ENCODE peak calls at places on chromosomes 2 and 18, in nine cellular contexts. D is PC-3, Q is HL-60, S is sigmoid colon, C is astrocyte, G is AG10803, P is bronchial epithelial cell, E is keratinocyte, K is choroid plexus epithelial cell. J is an unnamed sample.

GRCh38 chr2:85733121-85733960 is 20.4 kb upstream of the ATOH8 start:
- DNase-seq in G (peak; percentile 45), Q (no peak), P (no peak), D (no peak), S (peak; percentile 60), E (no peak), K (no peak), C (no peak), J (peak; percentile 41)

GRCh38 chr18:78407456-78407823 is 572.2 kb upstream of the SALL3 start:
- DNase-seq in D (no peak), G (no peak), Q (no peak), C (no peak), K (no peak), P (no peak), S (no peak), E (no peak), J (no peak)

GRCh38 chr2:44120428-44120827 is 48.2 kb upstream of the PPM1B start:
- DNase-seq in E (peak; percentile 26), D (peak; percentile 86), C (peak; percentile 88), K (peak; percentile 90), G (peak; percentile 91), S (no peak), Q (peak; percentile 67), P (peak; percentile 83), J (peak; percentile 90)

GRCh38 chr2:23419171-23420090 is 34.5 kb downstream of the KLHL29 start:
- DNase-seq in S (no peak), Q (no peak), C (no peak), G (peak; percentile 29), E (no peak), K (no peak), P (no peak), D (no peak), J (peak; percentile 32)

GRCh38 chr2:51722311-51722710 is 690.4 kb upstream of the NRXN1 start:
- DNase-seq in E (no peak), K (peak; percentile 94), S (no peak), Q (no peak), G (peak; percentile 26), C (peak; percentile 79), P (peak; percentile 92), D (peak; percentile 58), J (peak; percentile 51)

GRCh38 chr2:119734051-119734450 is 25.7 kb upstream of the PTPN4 start:
- DNase-seq in C (no peak), D (no peak), G (no peak), Q (no peak), S (no peak), K (no peak), P (no peak), E (no peak), J (no peak)

GRCh38 chr2:235860846-235861245 is 307.3 kb downstream of the GBX2 start:
- DNase-seq in P (no peak), Q (no peak), C (peak; percentile 13), S (no peak), K (no peak), G (no peak), E (no peak), D (peak; percentile 22), J (no peak)

GRCh38 chr2:127048969-127049897 is 57.7 kb downstream of the BIN1 start:
- DNase-seq in Q (no peak), C (no peak), P (no peak), G (no peak), E (no peak), S (peak; percentile 64), K (no peak), D (no peak), J (no peak)

GRCh38 chr2:69097148-69097610 is 84.2 kb downstream of the ANTXR1 start:
- DNase-seq in P (no peak), E (no peak), G (no peak), D (no peak), S (no peak), K (peak; percentile 25), Q (no peak), C (no peak), J (no peak)

GRCh38 chr2:42562474-42563144 is 5.8 kb upstream of the MTA3 start:
- DNase-seq in E (no peak), K (no peak), S (no peak), D (peak; percentile 85), Q (no peak), P (peak; percentile 60), C (no peak), G (no peak), J (no peak)

GRCh38 chr18:46859855-46860254 is 57.5 kb downstream of the PIAS2 start:
- DNase-seq in P (no peak), G (peak; percentile 15), K (peak; percentile 62), C (peak; percentile 38), D (no peak), Q (no peak), S (no peak), E (no peak), J (peak; percentile 7)

GRCh38 chr18:45774065-45774521 is 50.1 kb downstream of the SLC14A1 start:
- DNase-seq in S (no peak), D (peak; percentile 76), P (peak; percentile 90), G (peak; percentile 63), E (peak; percentile 85), C (peak; percentile 61), Q (no peak), K (peak; percentile 61), J (peak; percentile 83)

GRCh38 chr2:76498387-76498786 is 787.7 kb upstream of the GCFC2 start:
- DNase-seq in P (no peak), C (no peak), G (no peak), S (no peak), K (no peak), D (no peak), E (no peak), Q (no peak), J (no peak)

GRCh38 chr18:63152096-63152495 is 167.5 kb downstream of the BCL2 start:
- DNase-seq in E (no peak), K (no peak), Q (no peak), D (no peak), C (no peak), G (no peak), P (no peak), S (no peak), J (no peak)

GRCh38 chr18:25795178-25795577 is 295.2 kb downstream of the SS18 start:
- DNase-seq in S (no peak), D (no peak), P (no peak), K (no peak), C (no peak), E (no peak), Q (no peak), G (no peak), J (no peak)

GRCh38 chr2:9914384-9915065 is 37.0 kb upstream of the GRHL1 start:
- DNase-seq in E (peak; percentile 45), S (no peak), P (peak; percentile 92), Q (no peak), C (peak; percentile 76), G (peak; percentile 54), K (peak; percentile 85), D (peak; percentile 92), J (peak; percentile 82)

GRCh38 chr18:13320891-13321425 is 102.4 kb downstream of the LDLRAD4 start:
- DNase-seq in D (no peak), Q (no peak), P (no peak), K (no peak), G (no peak), S (no peak), C (no peak), E (no peak), J (no peak)
- TF ChIP-seq CTCF in D (no peak), Q (no peak), P (no peak), K (no peak), G (no peak), S (no peak), C (no peak), E (no peak), J (no peak)

GRCh38 chr2:12720181-12720580 is 3.4 kb downstream of the TRIB2 start:
- DNase-seq in E (no peak), Q (no peak), P (no peak), G (no peak), D (no peak), S (no peak), K (peak; percentile 47), C (no peak), J (peak; percentile 85)
- H3K4me3 ChIP-seq in E (no peak overlapping the region), Q (no peak overlapping the region), P (no peak overlapping the region), G (peak overlapping the region; percentile 91), D (peak overlapping the region; percentile 95), S (peak overlapping the region; percentile 68), K (peak overlapping the region; percentile 92), C (peak overlapping the region; percentile 83), J (peak overlapping the region; percentile 93)

GRCh38 chr2:229445013-229445412 is 173.9 kb upstream of the PID1 start:
- DNase-seq in K (peak; percentile 99), C (peak; percentile 98), D (peak; percentile 93), E (peak; percentile 78), Q (peak; percentile 5), S (peak; percentile 92), G (peak; percentile 94), P (peak; percentile 98), J (peak; percentile 97)
- TF ChIP-seq CTCF in K (no peak), C (no peak), D (peak; percentile 46), E (peak; percentile 52), Q (no peak), S (no peak), G (no peak), P (peak; percentile 33), J (no peak)

GRCh38 chr2:201984800-201985525 is 48.7 kb upstream of the FZD7 start:
- DNase-seq in C (no peak), K (no peak), P (no peak), D (no peak), S (peak; percentile 68), G (no peak), E (no peak), Q (no peak), J (no peak)
- H3K4me3 ChIP-seq in C (no peak overlapping the region), K (no peak overlapping the region), P (no peak overlapping the region), D (no peak overlapping the region), S (no peak overlapping the region), G (no peak overlapping the region), E (no peak overlapping the region), Q (no peak overlapping the region), J (no peak overlapping the region)

GRCh38 chr2:221975151-221975550 is 323.6 kb downstream of the PAX3 start:
- DNase-seq in E (no peak), C (no peak), Q (no peak), K (no peak), S (no peak), P (no peak), D (no peak), G (no peak), J (no peak)

GRCh38 chr2:221973902-221974301 is 324.9 kb downstream of the PAX3 start:
- DNase-seq in P (no peak), E (no peak), K (no peak), Q (no peak), S (no peak), D (no peak), C (no peak), G (no peak), J (no peak)

GRCh38 chr2:221973502-221973901 is 325.3 kb downstream of the PAX3 start:
- DNase-seq in G (no peak), E (no peak), P (no peak), K (no peak), C (no peak), S (no peak), Q (no peak), D (no peak), J (no peak)

GRCh38 chr2:221969830-221970144 is 329.0 kb downstream of the PAX3 start:
- DNase-seq in Q (no peak), G (no peak), K (no peak), D (no peak), S (no peak), E (no peak), C (no peak), P (no peak), J (no peak)

GRCh38 chr2:221972813-221973478 is 325.9 kb downstream of the PAX3 start:
- DNase-seq in P (peak; percentile 75), G (no peak), D (peak; percentile 6), C (no peak), Q (no peak), S (no peak), E (no peak), K (no peak), J (no peak)
- TF ChIP-seq CTCF in P (no peak), G (no peak), D (no peak), C (no peak), Q (no peak), S (no peak), E (no peak), K (no peak), J (no peak)